ENCODE peak calls at places on chromosomes 7 and 10, in nine cellular contexts. E is RWPE2, Y is foreskin fibroblast, M is cardiac fibroblast, T is left ventricle myocardium inferior, W is mammary epithelial cell, U is lung, I is GM12878, K is psoas muscle. A is an unnamed sample.

GRCh38 chr10:99870051-99870730 is 87.8 kb downstream of the ABCC2 start:
- DNase-seq in W (no peak), Y (no peak), M (no peak), U (no peak), T (no peak), E (no peak), K (no peak), I (no peak), A (no peak)

GRCh38 chr7:98807306-98807880 is 62.4 kb downstream of the TMEM130 start:
- DNase-seq in I (no peak), M (peak; percentile 41), Y (no peak), E (no peak), T (no peak), K (no peak), U (no peak), W (peak; percentile 17), A (no peak)

GRCh38 chr10:128040681-128041080 is 85.5 kb downstream of the MKI67 start:
- DNase-seq in M (no peak), U (no peak), I (no peak), Y (no peak), K (no peak), T (no peak), E (peak; percentile 47), W (no peak), A (no peak)

GRCh38 chr7:132406039-132406438 is 170.2 kb downstream of the PLXNA4 start:
- DNase-seq in M (peak; percentile 61), E (no peak), T (no peak), Y (peak; percentile 32), W (no peak), U (no peak), I (no peak), K (no peak), A (no peak)

GRCh38 chr7:16954326-16954725 is 72.5 kb upstream of the AGR3 start:
- DNase-seq in K (no peak), Y (no peak), M (no peak), W (no peak), T (no peak), U (no peak), E (no peak), I (no peak), A (no peak)

GRCh38 chr10:58952747-58953466 is 223.5 kb upstream of the PHYHIPL start:
- DNase-seq in E (no peak), T (no peak), Y (no peak), K (no peak), U (no peak), W (peak; percentile 35), I (peak; percentile 19), M (peak; percentile 67), A (peak; percentile 67)

GRCh38 chr10:29239569-29240472 is 49.0 kb upstream of the LYZL1 start:
- DNase-seq in M (peak; percentile 41), I (no peak), Y (no peak), E (no peak), T (no peak), K (no peak), U (no peak), W (no peak), A (peak; percentile 52)

GRCh38 chr7:20407585-20408466 is 77.1 kb downstream of the ITGB8 start:
- DNase-seq in M (peak; percentile 83), Y (peak; percentile 31), T (peak; percentile 80), W (peak; percentile 76), K (no peak), U (peak; percentile 82), E (peak; percentile 58), I (no peak), A (peak; percentile 57)

GRCh38 chr7:150978136-150978789 is at the start of gene KCNH2:
- DNase-seq in M (no peak), I (no peak), W (no peak), E (no peak), Y (no peak), T (peak; percentile 72), U (no peak), K (no peak), A (no peak)

GRCh38 chr7:81884817-81885216 is 115.0 kb upstream of the HGF start:
- DNase-seq in M (no peak), Y (no peak), K (no peak), I (no peak), U (no peak), E (no peak), T (no peak), W (no peak), A (no peak)

GRCh38 chr7:44383566-44383965 is 58.2 kb upstream of the CAMK2B start:
- DNase-seq in I (no peak), E (peak; percentile 60), T (no peak), K (peak; percentile 65), M (peak; percentile 69), Y (peak; percentile 83), W (no peak), U (no peak), A (peak; percentile 69)

GRCh38 chr7:150939052-150939810 is 38.9 kb downstream of the KCNH2 start:
- DNase-seq in U (no peak), I (no peak), W (no peak), K (no peak), Y (no peak), T (no peak), M (no peak), E (no peak), A (no peak)

GRCh38 chr7:30225863-30226361 is 58.5 kb upstream of the ZNRF2 start:
- DNase-seq in I (peak; percentile 79), T (peak; percentile 48), E (peak; percentile 80), W (peak; percentile 97), Y (no peak), K (peak; percentile 67), U (peak; percentile 79), M (peak; percentile 71), A (peak; percentile 52)

GRCh38 chr10:120982507-120982906 is 131.3 kb downstream of the WDR11 start:
- DNase-seq in Y (no peak), K (no peak), E (no peak), U (no peak), T (no peak), I (no peak), W (no peak), M (no peak), A (no peak)

GRCh38 chr10:46020871-46021553 is 9.4 kb downstream of the NCOA4 start:
- DNase-seq in E (no peak), W (peak; percentile 83), K (no peak), Y (peak; percentile 62), M (peak; percentile 79), U (no peak), I (no peak), T (no peak), A (peak; percentile 95)

GRCh38 chr10:20852303-20852702 is 44.8 kb downstream of the NEBL start:
- DNase-seq in Y (no peak), U (no peak), I (no peak), W (no peak), M (no peak), T (no peak), E (no peak), K (no peak), A (no peak)

GRCh38 chr10:22617516-22617915 is 96.9 kb downstream of the PIP4K2A start:
- DNase-seq in K (no peak), M (no peak), W (no peak), Y (no peak), I (no peak), T (no peak), E (no peak), U (no peak), A (no peak)
- TF ChIP-seq CTCF in K (no peak), M (no peak), W (no peak), Y (no peak), I (peak; percentile 1), T (no peak), E (no peak), U (no peak), A (peak; percentile 32)

GRCh38 chr10:80453715-80454525 is at the start of gene TSPAN14:
- DNase-seq in W (peak; percentile 78), U (peak; percentile 81), I (no peak), Y (peak; percentile 83), E (peak; percentile 83), K (peak; percentile 90), T (peak; percentile 88), M (peak; percentile 88), A (peak; percentile 81)

GRCh38 chr10:80453392-80453714 is 757 bp upstream of the TSPAN14 start:
- DNase-seq in K (no peak), Y (no peak), M (no peak), W (no peak), T (no peak), U (no peak), E (no peak), I (no peak), A (no peak)

GRCh38 chr10:80451132-80451531 is 3.0 kb upstream of the TSPAN14 start:
- DNase-seq in U (no peak), M (no peak), K (no peak), E (no peak), I (no peak), T (no peak), W (no peak), Y (no peak), A (no peak)

GRCh38 chr10:80452069-80452468 is 2.0 kb upstream of the TSPAN14 start:
- DNase-seq in U (no peak), W (no peak), I (no peak), E (no peak), K (no peak), Y (no peak), T (no peak), M (no peak), A (no peak)

GRCh38 chr10:80452688-80453391 is 1.3 kb upstream of the TSPAN14 start:
- DNase-seq in Y (no peak), E (no peak), U (no peak), M (no peak), W (peak; percentile 60), K (no peak), I (no peak), T (no peak), A (no peak)
- H3K4me3 ChIP-seq in Y (peak overlapping the region; percentile 44), E (peak overlapping the region; percentile 69), U (no peak overlapping the region), M (no peak overlapping the region), W (peak overlapping the region; percentile 45), K (peak overlapping the region; percentile 58), I (no peak overlapping the region), T (peak overlapping the region; percentile 61), A (no peak overlapping the region)

GRCh38 chr10:70671619-70672164 is 614 bp upstream of the ADAMTS14 start:
- DNase-seq in I (no peak), M (no peak), T (no peak), W (no peak), E (no peak), K (no peak), Y (no peak), U (no peak), A (no peak)
- TF ChIP-seq CTCF in I (no peak), M (no peak), T (peak; percentile 9), W (no peak), E (peak; percentile 18), K (no peak), Y (peak; percentile 22), U (no peak), A (peak; percentile 24)

DNA sequence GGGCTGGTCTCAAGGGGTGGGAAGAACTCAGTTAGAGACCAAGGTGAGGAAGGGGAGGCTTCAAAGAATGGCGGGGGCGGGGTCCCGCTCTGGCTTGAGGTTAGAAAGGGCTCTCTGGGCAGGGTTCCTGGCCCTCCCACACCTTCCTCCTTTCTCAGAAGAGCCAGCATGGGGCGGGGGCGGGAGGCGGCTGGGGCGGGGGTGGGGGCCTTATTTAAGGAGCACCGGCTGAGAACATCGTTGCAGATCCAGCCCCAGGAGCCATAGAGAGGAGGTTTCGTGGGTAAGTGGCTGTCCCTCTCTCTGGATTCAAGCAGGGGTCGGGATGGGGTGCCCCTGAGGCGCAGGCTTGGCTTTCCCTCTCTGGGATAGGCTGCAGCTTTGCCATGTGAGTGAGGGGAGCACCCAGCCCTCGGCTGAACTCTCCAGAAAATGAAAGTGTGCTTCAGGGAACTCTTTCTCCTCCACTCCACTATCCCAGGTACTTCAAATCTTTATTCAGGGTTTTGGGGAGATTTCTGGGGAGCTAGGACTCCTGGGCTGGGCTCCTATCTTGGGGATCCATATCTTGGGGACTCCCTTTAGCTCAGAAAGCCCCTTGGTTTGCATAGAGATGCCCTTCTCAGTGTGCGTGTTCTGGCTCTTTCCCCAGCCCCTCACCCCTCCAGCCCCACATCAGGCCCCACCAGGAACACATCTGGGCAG is 3.3 kb upstream of the CUEDC2 start:
- DNase-seq in E (no peak), Y (no peak), T (no peak), W (no peak), M (peak; percentile 65), K (peak; percentile 31), I (no peak), U (peak; percentile 51), A (peak; percentile 38)
- H3K4me3 ChIP-seq in E (no peak overlapping the region), Y (peak overlapping the region; percentile 47), T (peak overlapping the region; percentile 34), W (peak overlapping the region; percentile 7), M (peak overlapping the region; percentile 49), K (peak overlapping the region; percentile 32), I (peak overlapping the region; percentile 74), U (no peak overlapping the region), A (peak overlapping the region; percentile 56)